ENCODE peak calls at places on chromosomes 7 and 10, in ten cellular contexts. R, T, S, X, D, L, E, K, I and O are unnamed samples.

GRCh38 chr10:103433858-103434257 is 18.3 kb downstream of the CALHM2 start:
- DNase-seq in T (no peak), X (no peak), I (no peak), L (peak), S (no peak), D (no peak), K (peak), E (no peak), R (no peak), O (no peak)

GRCh38 chr7:69568266-69568665 is 30.0 kb upstream of the AUTS2 start:
- DNase-seq in E (no peak), X (no peak), R (no peak), I (no peak), T (no peak), K (no peak), S (no peak), L (no peak), D (no peak), O (no peak)

GRCh38 chr10:123972481-123973401 is 81.1 kb upstream of the CPXM2 start:
- DNase-seq in X (no peak), S (no peak), D (no peak), E (peak), I (no peak), T (no peak), K (no peak), L (no peak), R (peak), O (no peak)

GRCh38 chr10:120989996-120990395 is 138.8 kb downstream of the WDR11 start:
- DNase-seq in K (no peak), T (no peak), L (no peak), I (no peak), X (no peak), R (no peak), D (no peak), S (no peak), E (no peak), O (no peak)

GRCh38 chr10:24333736-24334135 is 124.8 kb downstream of the KIAA1217 start:
- DNase-seq in R (no peak), T (no peak), D (peak), K (no peak), E (no peak), X (no peak), L (no peak), I (no peak), S (no peak), O (no peak)

GRCh38 chr10:19063991-19064390 is 15.4 kb downstream of the MALRD1 start:
- DNase-seq in X (no peak), I (no peak), S (no peak), D (no peak), T (no peak), E (no peak), L (no peak), K (no peak), R (no peak), O (no peak)

GRCh38 chr7:116122972-116123595 is 87.3 kb upstream of the TES start:
- DNase-seq in E (peak), I (peak), K (no peak), D (peak), T (peak), R (no peak), L (peak), S (no peak), X (peak), O (peak)

GRCh38 chr10:124568339-124568738 is 106.7 kb downstream of the LHPP start:
- DNase-seq in I (no peak), T (no peak), D (no peak), L (no peak), X (no peak), K (peak), R (no peak), E (no peak), S (peak), O (no peak)

GRCh38 chr10:68090586-68090985 is 15.5 kb upstream of the HERC4 start:
- DNase-seq in E (no peak), D (no peak), T (no peak), K (no peak), X (no peak), I (no peak), L (no peak), R (no peak), S (no peak), O (no peak)

GRCh38 chr7:43834463-43835251 is 34.7 kb downstream of the MRPS24 start:
- DNase-seq in T (no peak), X (peak), K (no peak), D (peak), R (no peak), S (no peak), I (peak), E (no peak), L (no peak), O (no peak)

GRCh38 chr10:34235164-34235832 is 579.8 kb downstream of the PARD3 start:
- DNase-seq in L (no peak), S (no peak), R (no peak), K (no peak), T (no peak), E (no peak), I (no peak), D (peak), X (no peak), O (peak)

GRCh38 chr7:12907774-12908173 is 220.3 kb downstream of the ARL4A start:
- DNase-seq in I (no peak), K (no peak), D (no peak), L (no peak), E (no peak), T (no peak), X (no peak), S (no peak), R (no peak), O (no peak)

GRCh38 chr7:6430271-6430940 is 17.3 kb downstream of the DAGLB start:
- DNase-seq in X (no peak), I (peak), S (no peak), E (no peak), L (no peak), K (no peak), T (no peak), D (peak), R (peak), O (no peak)

GRCh38 chr7:6257602-6258001 is 14.8 kb downstream of the CYTH3 start:
- DNase-seq in R (no peak), S (no peak), E (no peak), T (no peak), L (no peak), X (no peak), K (no peak), D (no peak), I (no peak), O (no peak)

GRCh38 chr10:114801411-114801813 is 20.2 kb upstream of the FHIP2A start:
- DNase-seq in S (no peak), L (no peak), K (no peak), I (peak), X (no peak), T (no peak), E (no peak), D (no peak), R (no peak), O (no peak)

GRCh38 chr7:7151865-7152264 is 30.5 kb upstream of the C1GALT1 start:
- DNase-seq in X (no peak), L (no peak), R (peak), D (no peak), I (no peak), T (no peak), K (no peak), E (no peak), S (no peak), O (no peak)

GRCh38 chr10:80372675-80373074 is 16.1 kb downstream of the DYDC2 start:
- DNase-seq in D (no peak), E (no peak), R (no peak), X (no peak), L (no peak), K (no peak), I (no peak), T (no peak), S (no peak), O (no peak)

GRCh38 chr10:57624066-57624465 is 643.6 kb downstream of the IPMK start:
- DNase-seq in D (no peak), T (no peak), S (no peak), K (no peak), E (no peak), I (no peak), L (no peak), X (peak), R (no peak), O (peak)

GRCh38 chr7:96380111-96380512 is 58.2 kb upstream of the SLC25A13 start:
- DNase-seq in R (no peak), I (no peak), L (no peak), S (peak), K (no peak), D (no peak), T (no peak), X (no peak), E (peak), O (no peak)

GRCh38 chr7:85823379-85823778 is 636.5 kb upstream of the SEMA3D start:
- DNase-seq in X (no peak), T (no peak), L (no peak), E (no peak), R (no peak), I (no peak), S (no peak), K (no peak), D (peak), O (no peak)

DNA sequence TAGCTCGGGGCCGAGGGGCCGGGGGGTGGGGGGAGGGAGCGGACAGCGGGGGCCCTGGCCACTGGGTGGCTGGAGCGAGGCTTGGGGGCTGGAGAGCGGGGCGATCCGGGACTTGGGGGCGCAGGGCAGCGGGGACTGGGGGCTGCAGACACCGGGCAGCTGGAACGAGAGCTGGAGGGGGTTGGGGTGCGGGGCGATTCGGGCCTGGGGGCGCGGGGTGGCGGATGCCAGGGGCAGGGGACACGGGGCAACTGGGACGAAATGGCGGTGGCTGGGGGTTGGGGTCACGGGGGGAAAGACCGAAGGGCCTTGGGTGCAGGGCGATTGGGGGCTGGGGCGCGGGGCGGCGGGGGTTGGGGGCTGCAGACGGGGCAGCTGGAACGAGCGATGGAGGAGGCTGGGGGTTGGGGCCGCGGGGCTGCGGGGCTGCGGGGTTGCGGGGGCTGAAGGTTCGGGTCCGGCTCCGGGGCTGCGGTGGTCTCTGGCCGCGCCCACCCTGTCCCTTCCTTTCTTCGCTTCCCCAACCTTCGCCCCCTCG is 590 bp downstream of the COL26A1 start:
- DNase-seq in D (no peak), R (no peak), I (no peak), K (no peak), E (no peak), X (no peak), T (no peak), S (no peak), L (no peak), O (no peak)
- H3K27ac ChIP-seq in D (no peak), R (no peak), I (no peak), K (no peak), E (no peak), X (peak), T (peak), S (no peak), L (peak), O (no peak)

GRCh38 chr10:55858730-55859129 is 502.3 kb downstream of the ZWINT start:
- DNase-seq in T (no peak), D (no peak), S (no peak), L (no peak), X (no peak), I (no peak), K (no peak), R (no peak), E (no peak), O (no peak)

GRCh38 chr10:55852850-55853249 is 508.2 kb downstream of the ZWINT start:
- DNase-seq in S (no peak), I (no peak), X (no peak), D (no peak), L (no peak), R (no peak), K (no peak), T (no peak), E (no peak), O (no peak)
- TF ChIP-seq CTCF in S (no peak), I (no peak), X (no peak), D (no peak), L (no peak), R (no peak), K (no peak), T (no peak), E (no peak), O (no peak)

GRCh38 chr10:95835911-95836310 is 71.9 kb upstream of the CC2D2B start:
- DNase-seq in L (no peak), I (no peak), X (no peak), T (no peak), E (no peak), K (no peak), D (no peak), S (no peak), R (no peak), O (no peak)
- H3K27ac ChIP-seq in L (no peak), I (no peak), X (no peak), T (no peak), E (no peak), K (no peak), D (no peak), S (no peak), R (no peak), O (no peak)

DNA sequence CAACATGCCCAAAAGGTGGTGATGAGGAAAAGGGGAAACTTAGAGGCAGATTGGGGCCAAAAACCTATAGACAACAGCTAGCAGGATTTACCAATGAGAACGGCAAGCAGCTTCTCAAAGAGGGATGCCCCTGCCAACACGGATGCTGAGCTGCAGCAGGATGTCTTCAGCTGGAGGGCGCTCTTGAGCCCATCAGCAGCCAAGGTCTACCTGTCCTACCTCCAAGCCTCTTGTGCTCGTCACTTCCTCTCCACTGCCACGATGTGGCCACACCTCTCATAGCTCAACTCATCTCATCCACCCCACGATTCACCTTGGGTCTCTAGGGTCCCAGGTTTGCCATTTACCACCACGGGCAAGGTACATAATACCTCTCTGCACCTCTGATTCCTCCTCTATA is 36.5 kb downstream of the DLG5 start:
- DNase-seq in L (no peak), K (no peak), I (no peak), X (peak), E (no peak), R (no peak), S (no peak), D (no peak), T (no peak), O (no peak)
- TF ChIP-seq CTCF in L (no peak), K (no peak), I (peak), X (no peak), E (peak), R (peak), S (no peak), D (no peak), T (peak), O (no peak)

GRCh38 chr7:131513245-131514061 is 43.0 kb downstream of the PODXL start:
- DNase-seq in I (peak), S (peak), X (peak), E (peak), R (peak), D (peak), T (peak), K (peak), L (peak), O (peak)
- H3K27ac ChIP-seq in I (no peak), S (no peak), X (no peak), E (no peak), R (peak), D (no peak), T (peak), K (peak), L (peak), O (no peak)

DNA sequence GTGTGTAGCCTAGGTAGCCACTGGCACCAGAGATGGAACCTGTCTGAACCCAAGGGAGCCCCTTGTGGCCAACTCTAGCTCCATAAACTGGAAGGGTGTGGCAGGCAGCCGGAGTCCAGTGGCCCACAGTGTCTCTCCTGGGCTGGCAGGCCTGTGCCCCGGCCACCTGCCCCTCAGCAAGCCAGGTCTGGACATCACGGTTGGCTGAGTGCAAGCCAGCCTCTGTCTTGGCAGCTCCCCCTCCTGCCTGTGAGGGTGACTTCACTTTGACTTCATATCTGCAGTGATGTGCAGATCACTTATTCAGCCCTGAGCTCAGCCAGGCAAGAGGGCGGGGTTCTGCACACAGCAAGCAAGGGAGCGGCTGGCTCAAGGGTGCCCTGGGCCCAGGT is 1.3 kb upstream of the RET start:
- DNase-seq in E (peak), D (no peak), X (peak), R (no peak), K (no peak), T (no peak), S (no peak), L (no peak), I (no peak), O (peak)
- TF ChIP-seq CTCF in E (peak), D (peak), X (peak), R (peak), K (no peak), T (no peak), S (no peak), L (no peak), I (peak), O (no peak)

GRCh38 chr10:70232859-70233108 is 445 bp downstream of the PPA1 start:
- DNase-seq in K (no peak), E (no peak), I (no peak), X (no peak), T (no peak), S (no peak), L (no peak), R (no peak), D (no peak), O (no peak)

GRCh38 chr10:70232155-70232858 is 922 bp downstream of the PPA1 start:
- DNase-seq in L (peak), R (peak), X (peak), K (peak), T (peak), D (peak), I (peak), E (peak), S (peak), O (peak)

GRCh38 chr10:70223728-70224127 is 9.5 kb downstream of the PPA1 start:
- DNase-seq in R (no peak), T (no peak), I (no peak), K (no peak), D (no peak), E (no peak), S (no peak), L (no peak), X (no peak), O (no peak)

GRCh38 chr10:70227548-70228320 is 5.5 kb downstream of the PPA1 start:
- DNase-seq in L (peak), S (no peak), E (no peak), D (no peak), K (no peak), X (peak), I (no peak), R (no peak), T (peak), O (no peak)

DNA sequence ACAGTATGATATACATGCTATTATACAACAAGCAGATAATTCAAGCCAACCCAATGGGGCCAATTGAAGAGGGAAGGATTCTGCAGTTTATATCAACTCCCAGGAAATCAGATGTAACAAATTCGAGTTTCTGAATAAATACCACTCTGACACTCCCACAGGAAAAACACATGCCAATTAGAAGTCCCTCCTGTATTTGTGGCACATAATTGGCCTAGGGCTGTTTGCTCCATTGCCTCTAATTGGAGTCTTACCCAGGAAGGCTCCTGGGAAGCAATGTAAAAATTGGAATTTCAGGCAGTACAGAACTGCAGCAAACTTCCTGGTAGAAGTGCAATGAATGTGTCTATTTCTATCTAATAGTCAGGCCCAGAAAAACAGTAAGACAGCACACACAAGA is 4.7 kb downstream of the PPA1 start:
- DNase-seq in R (no peak), S (no peak), X (no peak), L (no peak), D (no peak), I (no peak), E (no peak), K (no peak), T (no peak), O (no peak)
- H3K27ac ChIP-seq in R (no peak), S (no peak), X (peak), L (peak), D (no peak), I (no peak), E (no peak), K (no peak), T (peak), O (no peak)